ENCODE peak calls at places on chromosomes 12 and 14, in seven cellular contexts. E is CD8-positive, alpha-beta memory T cell; G is colonic mucosa; K is right lobe of liver; L is esophagus squamous epithelium; P is OCI-LY7; M is tibial artery. Y is an unnamed sample.
A peak's percentile ranks its signal among the peaks of the same experiment; 100 is the strongest.

GRCh38 chr12:124709722-124710656 is 142.6 kb upstream of the NCOR2 start:
- DNase-seq in E (no peak), G (no peak), M (no peak), L (no peak), K (no peak), P (no peak), Y (peak; percentile 82)

GRCh38 chr12:92393504-92393903 is 247.9 kb upstream of the BTG1 start:
- DNase-seq in L (no peak), M (no peak), E (no peak), K (no peak), P (peak; percentile 54), G (no peak), Y (no peak)

GRCh38 chr12:101992091-101992490 is 69.7 kb downstream of the WASHC3 start:
- DNase-seq in L (no peak), E (no peak), K (no peak), M (no peak), P (no peak), G (no peak), Y (no peak)

GRCh38 chr14:88992011-88992410 is 167.6 kb downstream of the TTC8 start:
- DNase-seq in P (no peak), G (no peak), K (no peak), E (no peak), M (no peak), L (no peak), Y (no peak)

GRCh38 chr12:124082012-124082411 is 109.0 kb downstream of the ZNF664 start:
- DNase-seq in M (no peak), P (no peak), E (no peak), L (no peak), K (no peak), G (no peak), Y (no peak)

GRCh38 chr14:71206766-71207371 is 299.6 kb downstream of the PCNX1 start:
- DNase-seq in G (no peak), E (no peak), M (peak; percentile 67), K (no peak), L (no peak), P (no peak), Y (no peak)

GRCh38 chr12:30909721-30910350 is 16.7 kb upstream of the TSPAN11 start:
- DNase-seq in P (no peak), K (no peak), M (no peak), G (no peak), E (no peak), L (no peak), Y (no peak)

GRCh38 chr12:76183459-76184186 is 99.1 kb upstream of the NAP1L1 start:
- DNase-seq in E (no peak), L (no peak), P (no peak), G (no peak), K (no peak), M (no peak), Y (no peak)

GRCh38 chr12:22625671-22626251 is 790 bp downstream of the ETNK1 start:
- DNase-seq in K (no peak), E (peak; percentile 32), M (peak; percentile 23), G (peak; percentile 57), L (no peak), P (peak; percentile 36), Y (no peak)

GRCh38 chr12:32983968-32984367 is 87.4 kb upstream of the PKP2 start:
- DNase-seq in E (no peak), P (no peak), G (no peak), L (no peak), K (no peak), M (no peak), Y (no peak)

GRCh38 chr14:45150386-45150890 is 14.7 kb downstream of the FANCM start:
- DNase-seq in G (no peak), L (no peak), P (no peak), E (no peak), K (no peak), M (no peak), Y (no peak)

GRCh38 chr12:53096761-53097160 is 706 bp upstream of the IGFBP6 start:
- DNase-seq in E (no peak), L (no peak), K (no peak), M (no peak), G (peak; percentile 19), P (no peak), Y (no peak)
- H3K4me3 ChIP-seq in E (no peak overlapping the region), L (peak overlapping the region; percentile 61), K (peak overlapping the region; percentile 43), M (peak overlapping the region; percentile 80), G (peak overlapping the region; percentile 43), P (no peak overlapping the region), Y (peak overlapping the region; percentile 50)

GRCh38 chr12:58412466-58412865 is 471.1 kb downstream of the ATP23 start:
- DNase-seq in E (no peak), K (no peak), L (no peak), G (no peak), P (no peak), M (no peak), Y (no peak)
- H3K4me1 ChIP-seq in E (no peaks in the 10 kb centered on the region), K (no peaks in the 10 kb centered on the region), L (peaks cover 19% of the 10 kb centered on the region), G (no peaks in the 10 kb centered on the region), P (no peaks in the 10 kb centered on the region), M (no peaks in the 10 kb centered on the region), Y (no peaks in the 10 kb centered on the region)

DNA sequence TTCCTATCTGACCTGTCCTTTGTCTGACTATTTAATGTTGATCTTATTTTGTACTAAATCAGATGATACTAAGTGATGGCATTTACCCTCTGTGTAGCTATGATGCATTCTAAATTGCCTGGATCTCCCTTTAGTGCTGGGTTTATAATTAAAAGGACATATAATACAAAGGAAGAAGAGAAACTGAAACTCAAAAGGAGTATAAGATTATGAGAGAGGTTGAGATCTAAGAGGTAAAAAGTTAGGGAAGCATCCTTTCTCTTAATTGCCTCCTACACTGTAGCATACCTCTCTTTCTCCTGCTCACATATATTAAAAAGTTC is 86.9 kb upstream of the MON2 start:
- DNase-seq in G (no peak), M (no peak), P (no peak), E (no peak), L (no peak), K (no peak), Y (no peak)
- H3K4me3 ChIP-seq in G (no peak overlapping the region), M (no peak overlapping the region), P (no peak overlapping the region), E (no peak overlapping the region), L (no peak overlapping the region), K (no peak overlapping the region), Y (no peak overlapping the region)

GRCh38 chr12:109191621-109192250 is 75.3 kb downstream of the ACACB start:
- DNase-seq in K (no peak), L (no peak), P (no peak), E (no peak), G (no peak), M (no peak), Y (no peak)

GRCh38 chr12:109185441-109185840 is 69.1 kb downstream of the ACACB start:
- DNase-seq in M (no peak), K (no peak), G (no peak), E (no peak), P (no peak), L (no peak), Y (no peak)

GRCh38 chr12:109188108-109188712 is 71.8 kb downstream of the ACACB start:
- DNase-seq in K (no peak), L (no peak), E (no peak), G (no peak), P (no peak), M (no peak), Y (no peak)

GRCh38 chr12:109189291-109189690 is 72.9 kb downstream of the ACACB start:
- DNase-seq in E (no peak), M (no peak), L (no peak), G (no peak), K (no peak), P (no peak), Y (no peak)

DNA sequence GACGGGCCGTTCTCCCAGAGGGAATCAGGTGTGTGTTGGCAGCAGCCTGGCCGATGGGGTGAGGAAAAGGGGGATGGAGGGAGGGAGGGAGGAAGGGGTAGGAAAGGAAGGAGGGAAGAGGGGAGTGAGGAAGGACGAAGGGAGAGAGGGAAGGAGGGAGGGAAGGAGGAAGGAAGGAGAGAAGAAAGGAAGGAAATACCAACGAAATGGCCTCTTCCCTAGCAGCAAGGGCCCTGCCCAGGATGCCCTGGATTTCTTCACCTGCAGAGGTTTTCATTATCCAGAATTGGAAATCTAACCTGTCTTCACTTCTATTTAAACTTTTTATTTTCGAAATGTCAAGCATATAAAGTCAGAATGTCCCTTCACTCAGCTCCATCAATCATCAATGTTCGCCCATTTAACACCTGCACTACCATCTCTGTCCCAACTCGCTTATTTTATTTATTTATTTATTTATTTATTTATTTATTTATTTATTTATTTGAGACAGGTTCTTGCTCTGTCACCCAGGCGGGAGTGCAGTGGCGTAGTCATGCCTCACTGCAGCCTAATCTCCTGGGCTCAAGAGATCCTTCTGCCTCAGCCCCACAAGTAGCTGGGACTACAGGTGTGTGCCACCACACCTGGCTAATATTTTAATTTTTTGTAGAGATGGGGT is 70.7 kb downstream of the ACACB start:
- DNase-seq in L (no peak), E (no peak), M (no peak), G (no peak), P (no peak), K (no peak), Y (no peak)
- H3K4me1 ChIP-seq in L (no peaks in the 10 kb centered on the region), E (no peaks in the 10 kb centered on the region), M (no peaks in the 10 kb centered on the region), G (no peaks in the 10 kb centered on the region), P (no peaks in the 10 kb centered on the region), K (peaks cover 5% of the 10 kb centered on the region), Y (no peaks in the 10 kb centered on the region)

GRCh38 chr14:51963164-51963733 is 26.1 kb upstream of the RTRAF start:
- DNase-seq in K (no peak), E (peak; percentile 53), P (no peak), G (no peak), L (no peak), M (no peak), Y (no peak)
- H3K4me3 ChIP-seq in K (no peak overlapping the region), E (no peak overlapping the region), P (no peak overlapping the region), G (no peak overlapping the region), L (peak overlapping the region; percentile 14), M (no peak overlapping the region), Y (no peak overlapping the region)

DNA sequence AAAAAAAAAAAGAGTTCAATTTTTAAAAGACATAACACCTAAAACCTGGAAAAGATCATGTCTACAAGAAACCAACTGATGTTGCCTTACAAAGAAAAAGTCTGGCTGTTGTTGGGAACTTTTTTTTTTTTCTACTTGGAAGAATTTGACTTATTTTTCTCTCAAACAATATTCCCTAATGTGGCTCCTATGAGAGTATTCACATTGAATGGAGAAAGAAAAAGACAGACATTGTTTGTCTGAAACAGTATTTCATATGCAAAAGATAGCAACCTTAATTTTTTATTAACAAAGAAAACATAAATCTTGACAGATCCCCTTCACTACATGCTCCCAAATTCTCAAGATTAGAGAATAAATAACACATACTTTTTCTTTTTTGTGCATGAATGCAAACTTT is 5.0 kb upstream of the OTX2 start:
- DNase-seq in L (no peak), P (no peak), K (no peak), G (no peak), M (no peak), E (no peak), Y (no peak)
- H3K4me1 ChIP-seq in L (no peaks in the 10 kb centered on the region), P (no peaks in the 10 kb centered on the region), K (no peaks in the 10 kb centered on the region), G (no peaks in the 10 kb centered on the region), M (no peaks in the 10 kb centered on the region), E (no peaks in the 10 kb centered on the region), Y (no peaks in the 10 kb centered on the region)

DNA sequence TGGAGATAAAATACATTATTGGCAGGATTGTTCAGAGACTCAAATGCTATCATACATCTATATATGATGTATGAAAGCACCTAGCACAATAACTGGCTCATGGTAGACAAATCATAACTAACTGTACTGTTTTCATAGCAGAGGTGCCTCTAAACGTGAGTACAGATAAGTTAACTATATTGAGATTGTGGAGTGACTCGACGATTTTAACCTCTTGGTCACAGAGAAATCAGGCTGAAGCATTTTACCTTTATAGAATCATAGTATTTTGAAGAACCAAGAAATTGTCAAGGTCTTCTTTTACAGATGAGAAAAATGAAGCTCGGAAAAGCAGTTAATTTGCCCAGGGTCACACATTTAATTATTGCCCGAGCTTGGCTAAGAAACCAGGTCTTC is 666 bp upstream of the DERA start:
- DNase-seq in P (no peak), G (no peak), E (no peak), K (no peak), L (no peak), M (no peak), Y (no peak)
- H3K4me3 ChIP-seq in P (peak overlapping the region; percentile 83), G (peak overlapping the region; percentile 64), E (peak overlapping the region; percentile 51), K (no peak overlapping the region), L (peak overlapping the region; percentile 85), M (peak overlapping the region; percentile 73), Y (peak overlapping the region; percentile 64)

GRCh38 chr14:64725879-64726584 is 21.8 kb downstream of the PLEKHG3 start:
- DNase-seq in G (no peak), E (no peak), M (no peak), K (no peak), P (no peak), L (no peak), Y (no peak)
- H3K4me1 ChIP-seq in G (peaks cover 44% of the 10 kb centered on the region), E (peaks cover 92% of the 10 kb centered on the region), M (peaks cover 3% of the 10 kb centered on the region), K (peaks cover 18% of the 10 kb centered on the region), P (no peaks in the 10 kb centered on the region), L (peaks cover 64% of the 10 kb centered on the region), Y (peaks cover 24% of the 10 kb centered on the region)